ENCODE peak calls at places on chromosomes 7 and 10, in ten cellular contexts. One of them, this sample, is unnamed.

GRCh38 chr7:371779-372545 is 82.0 kb downstream of the FOXL3 start:
- DNase-seq in astrocyte: no peak
- DNase-seq in GM12878: no peak
- DNase-seq in HCT116: no peak
- DNase-seq in mammary epithelial cell: no peak
- DNase-seq in H9: peak; percentile 22
- DNase-seq in MM.1S: no peak
- DNase-seq in GM23338: no peak
- DNase-seq in endothelial cell of umbilical vein: no peak
- DNase-seq in hepatocyte: no peak
- DNase-seq in this sample: no peak

GRCh38 chr10:3749597-3750351 is 35.2 kb downstream of the KLF6 start:
- DNase-seq in astrocyte: peak; percentile 68
- DNase-seq in GM12878: no peak
- DNase-seq in HCT116: no peak
- DNase-seq in mammary epithelial cell: no peak
- DNase-seq in H9: no peak
- DNase-seq in MM.1S: no peak
- DNase-seq in GM23338: no peak
- DNase-seq in endothelial cell of umbilical vein: no peak
- DNase-seq in hepatocyte: peak; percentile 61
- DNase-seq in this sample: no peak

GRCh38 chr7:20596653-20597052 is 18.8 kb upstream of the ABCB5 start:
- DNase-seq in astrocyte: peak; percentile 93
- DNase-seq in GM12878: no peak
- DNase-seq in HCT116: no peak
- DNase-seq in mammary epithelial cell: peak; percentile 89
- DNase-seq in H9: no peak
- DNase-seq in MM.1S: no peak
- DNase-seq in GM23338: no peak
- DNase-seq in endothelial cell of umbilical vein: peak; percentile 87
- DNase-seq in hepatocyte: no peak
- DNase-seq in this sample: no peak

GRCh38 chr7:55030314-55030713 is 11.5 kb downstream of the EGFR start:
- DNase-seq in astrocyte: no peak
- DNase-seq in GM12878: no peak
- DNase-seq in HCT116: no peak
- DNase-seq in mammary epithelial cell: no peak
- DNase-seq in H9: no peak
- DNase-seq in MM.1S: no peak
- DNase-seq in GM23338: no peak
- DNase-seq in endothelial cell of umbilical vein: no peak
- DNase-seq in hepatocyte: no peak
- DNase-seq in this sample: peak; percentile 59

GRCh38 chr10:126324826-126325225 is 63.5 kb downstream of the ADAM12 start:
- DNase-seq in astrocyte: no peak
- DNase-seq in GM12878: no peak
- DNase-seq in HCT116: no peak
- DNase-seq in mammary epithelial cell: no peak
- DNase-seq in H9: no peak
- DNase-seq in MM.1S: no peak
- DNase-seq in GM23338: no peak
- DNase-seq in endothelial cell of umbilical vein: no peak
- DNase-seq in hepatocyte: no peak
- DNase-seq in this sample: no peak

GRCh38 chr7:78134256-78134655 is 335.7 kb downstream of the PHTF2 start:
- DNase-seq in astrocyte: peak; percentile 42
- DNase-seq in GM12878: no peak
- DNase-seq in HCT116: peak; percentile 19
- DNase-seq in mammary epithelial cell: peak; percentile 23
- DNase-seq in H9: no peak
- DNase-seq in MM.1S: peak; percentile 33
- DNase-seq in GM23338: peak; percentile 64
- DNase-seq in endothelial cell of umbilical vein: peak; percentile 24
- DNase-seq in hepatocyte: peak; percentile 38
- DNase-seq in this sample: peak; percentile 10

GRCh38 chr10:132232981-132233380 is 46.2 kb downstream of the DPYSL4 start:
- DNase-seq in astrocyte: no peak
- DNase-seq in GM12878: no peak
- DNase-seq in HCT116: no peak
- DNase-seq in mammary epithelial cell: no peak
- DNase-seq in H9: no peak
- DNase-seq in MM.1S: no peak
- DNase-seq in GM23338: no peak
- DNase-seq in endothelial cell of umbilical vein: no peak
- DNase-seq in hepatocyte: no peak
- DNase-seq in this sample: no peak

GRCh38 chr7:150435047-150435389 is 15.4 kb upstream of the GIMAP8 start:
- DNase-seq in astrocyte: no peak
- DNase-seq in GM12878: no peak
- DNase-seq in HCT116: no peak
- DNase-seq in mammary epithelial cell: no peak
- DNase-seq in H9: no peak
- DNase-seq in MM.1S: peak; percentile 18
- DNase-seq in GM23338: no peak
- DNase-seq in endothelial cell of umbilical vein: no peak
- DNase-seq in hepatocyte: no peak
- DNase-seq in this sample: no peak

GRCh38 chr10:80537086-80537704 is 507 bp upstream of the SH2D4B start:
- DNase-seq in astrocyte: no peak
- DNase-seq in GM12878: no peak
- DNase-seq in HCT116: no peak
- DNase-seq in mammary epithelial cell: no peak
- DNase-seq in H9: no peak
- DNase-seq in MM.1S: no peak
- DNase-seq in GM23338: no peak
- DNase-seq in endothelial cell of umbilical vein: no peak
- DNase-seq in hepatocyte: no peak
- DNase-seq in this sample: no peak

GRCh38 chr7:152177696-152178404 is 152.4 kb downstream of the GALNT11 start:
- DNase-seq in astrocyte: peak; percentile 16
- DNase-seq in GM12878: no peak
- DNase-seq in HCT116: no peak
- DNase-seq in mammary epithelial cell: no peak
- DNase-seq in H9: no peak
- DNase-seq in MM.1S: no peak
- DNase-seq in GM23338: no peak
- DNase-seq in endothelial cell of umbilical vein: peak; percentile 8
- DNase-seq in hepatocyte: no peak
- DNase-seq in this sample: no peak

GRCh38 chr10:86062151-86062550 is 304.4 kb downstream of the GRID1 start:
- DNase-seq in astrocyte: no peak
- DNase-seq in GM12878: no peak
- DNase-seq in HCT116: no peak
- DNase-seq in mammary epithelial cell: no peak
- DNase-seq in H9: no peak
- DNase-seq in MM.1S: no peak
- DNase-seq in GM23338: no peak
- DNase-seq in endothelial cell of umbilical vein: no peak
- DNase-seq in hepatocyte: no peak
- DNase-seq in this sample: no peak

DNA sequence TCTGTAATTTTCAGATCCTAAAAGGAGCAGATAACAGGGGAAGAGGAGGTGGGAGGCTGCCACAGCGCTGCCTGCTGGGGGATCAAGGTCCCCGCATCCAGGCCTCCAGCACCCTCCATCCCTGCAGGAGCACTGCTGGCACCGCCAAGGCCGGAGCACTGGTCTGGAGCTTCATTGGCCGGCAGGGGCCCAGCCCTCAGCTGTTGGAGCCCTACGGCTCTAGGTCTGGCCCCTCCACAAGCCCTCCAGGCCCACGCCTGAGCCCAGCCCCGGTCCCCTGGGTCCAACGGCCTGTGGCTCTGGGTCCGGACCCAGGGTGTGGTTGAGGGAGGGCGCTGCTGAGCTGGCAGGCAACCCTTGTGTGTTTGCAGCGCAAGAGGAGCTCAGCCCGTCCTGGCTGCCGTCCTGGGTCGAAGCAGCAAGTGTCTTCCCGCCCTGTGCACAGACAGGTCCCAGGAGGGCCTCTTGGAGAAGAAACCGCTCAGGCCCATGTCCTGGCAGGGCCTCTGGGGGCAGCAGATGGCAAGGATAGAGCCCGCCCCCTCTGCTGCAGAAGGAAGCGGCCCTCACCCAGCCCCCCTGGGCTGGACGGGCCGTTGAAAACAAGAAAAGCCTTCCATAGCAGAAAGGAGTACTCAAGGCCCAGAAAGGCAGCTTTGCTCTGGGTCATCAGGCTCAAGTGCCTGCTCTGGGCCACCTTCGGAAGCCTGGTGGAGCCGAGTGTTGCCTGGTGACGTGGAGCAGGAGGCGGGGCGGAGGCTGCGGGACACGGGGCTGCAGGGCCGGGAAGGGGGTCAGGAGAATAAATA is 54.3 kb upstream of the TNRC18 start:
- DNase-seq in astrocyte: no peak
- DNase-seq in GM12878: no peak
- DNase-seq in HCT116: no peak
- DNase-seq in mammary epithelial cell: no peak
- DNase-seq in H9: peak; percentile 83
- DNase-seq in MM.1S: no peak
- DNase-seq in GM23338: peak; percentile 82
- DNase-seq in endothelial cell of umbilical vein: peak; percentile 47
- DNase-seq in hepatocyte: peak; percentile 46
- DNase-seq in this sample: no peak
- H3K4me2 ChIP-seq in astrocyte: peak overlapping the region; percentile 26
- H3K4me2 ChIP-seq in GM12878: peak overlapping the region; percentile 54
- H3K4me2 ChIP-seq in HCT116: no peak overlapping the region
- H3K4me2 ChIP-seq in mammary epithelial cell: no peak overlapping the region
- H3K4me2 ChIP-seq in H9: no peak overlapping the region
- H3K4me2 ChIP-seq in MM.1S: no peak overlapping the region
- H3K4me2 ChIP-seq in GM23338: peak overlapping the region; percentile 55
- H3K4me2 ChIP-seq in endothelial cell of umbilical vein: no peak overlapping the region
- H3K4me2 ChIP-seq in hepatocyte: peak overlapping the region; percentile 67
- H3K4me2 ChIP-seq in this sample: no peak overlapping the region

GRCh38 chr7:155918720-155919399 is 106.6 kb upstream of the SHH start:
- DNase-seq in astrocyte: peak; percentile 98
- DNase-seq in GM12878: no peak
- DNase-seq in HCT116: peak; percentile 60
- DNase-seq in mammary epithelial cell: peak; percentile 84
- DNase-seq in H9: no peak
- DNase-seq in MM.1S: no peak
- DNase-seq in GM23338: no peak
- DNase-seq in endothelial cell of umbilical vein: peak; percentile 48
- DNase-seq in hepatocyte: peak; percentile 84
- DNase-seq in this sample: peak; percentile 99
- H3K79me2 ChIP-seq in astrocyte: no peaks in the 10 kb centered on the region
- H3K79me2 ChIP-seq in GM12878: no peaks in the 10 kb centered on the region
- H3K79me2 ChIP-seq in HCT116: no peaks in the 10 kb centered on the region
- H3K79me2 ChIP-seq in mammary epithelial cell: no peaks in the 10 kb centered on the region
- H3K79me2 ChIP-seq in H9: no peaks in the 10 kb centered on the region
- H3K79me2 ChIP-seq in MM.1S: no peaks in the 10 kb centered on the region
- H3K79me2 ChIP-seq in GM23338: no peaks in the 10 kb centered on the region
- H3K79me2 ChIP-seq in endothelial cell of umbilical vein: no peaks in the 10 kb centered on the region
- H3K79me2 ChIP-seq in hepatocyte: no peaks in the 10 kb centered on the region
- H3K79me2 ChIP-seq in this sample: no peaks in the 10 kb centered on the region

GRCh38 chr10:94131885-94132284 is 138.2 kb downstream of the PLCE1 start:
- DNase-seq in astrocyte: peak; percentile 71
- DNase-seq in GM12878: no peak
- DNase-seq in HCT116: no peak
- DNase-seq in mammary epithelial cell: no peak
- DNase-seq in H9: no peak
- DNase-seq in MM.1S: no peak
- DNase-seq in GM23338: no peak
- DNase-seq in endothelial cell of umbilical vein: no peak
- DNase-seq in hepatocyte: no peak
- DNase-seq in this sample: peak; percentile 36

GRCh38 chr10:94138391-94138790 is 144.7 kb downstream of the PLCE1 start:
- DNase-seq in astrocyte: peak; percentile 69
- DNase-seq in GM12878: no peak
- DNase-seq in HCT116: no peak
- DNase-seq in mammary epithelial cell: no peak
- DNase-seq in H9: no peak
- DNase-seq in MM.1S: no peak
- DNase-seq in GM23338: no peak
- DNase-seq in endothelial cell of umbilical vein: no peak
- DNase-seq in hepatocyte: no peak
- DNase-seq in this sample: no peak

GRCh38 chr10:94133239-94133638 is 139.5 kb downstream of the PLCE1 start:
- DNase-seq in astrocyte: no peak
- DNase-seq in GM12878: no peak
- DNase-seq in HCT116: no peak
- DNase-seq in mammary epithelial cell: no peak
- DNase-seq in H9: no peak
- DNase-seq in MM.1S: no peak
- DNase-seq in GM23338: no peak
- DNase-seq in endothelial cell of umbilical vein: no peak
- DNase-seq in hepatocyte: no peak
- DNase-seq in this sample: peak; percentile 33

DNA sequence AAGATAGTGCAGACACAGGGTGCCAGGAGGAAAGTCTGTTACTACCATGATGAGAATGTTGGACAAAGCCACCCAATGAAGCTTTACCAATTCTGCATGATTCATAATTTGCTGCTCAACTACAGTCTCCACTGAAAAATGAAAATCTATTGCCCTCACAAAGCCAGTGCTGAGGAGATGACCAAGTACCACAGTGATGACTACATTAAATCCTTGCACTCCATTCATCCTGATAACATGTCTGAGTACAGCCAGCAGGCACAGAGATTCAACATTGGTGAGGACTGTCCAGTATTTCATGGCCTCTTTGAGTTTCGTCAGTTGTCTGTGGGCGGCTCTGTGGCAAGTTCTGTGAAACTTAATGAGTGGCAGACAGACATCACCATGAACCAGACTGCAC is 144.0 kb downstream of the PLCE1 start:
- DNase-seq in astrocyte: no peak
- DNase-seq in GM12878: no peak
- DNase-seq in HCT116: no peak
- DNase-seq in mammary epithelial cell: no peak
- DNase-seq in H9: no peak
- DNase-seq in MM.1S: no peak
- DNase-seq in GM23338: no peak
- DNase-seq in endothelial cell of umbilical vein: no peak
- DNase-seq in hepatocyte: no peak
- DNase-seq in this sample: no peak
- H3K4me2 ChIP-seq in astrocyte: no peak overlapping the region
- H3K4me2 ChIP-seq in GM12878: no peak overlapping the region
- H3K4me2 ChIP-seq in HCT116: no peak overlapping the region
- H3K4me2 ChIP-seq in mammary epithelial cell: no peak overlapping the region
- H3K4me2 ChIP-seq in H9: no peak overlapping the region
- H3K4me2 ChIP-seq in MM.1S: no peak overlapping the region
- H3K4me2 ChIP-seq in GM23338: no peak overlapping the region
- H3K4me2 ChIP-seq in endothelial cell of umbilical vein: no peak overlapping the region
- H3K4me2 ChIP-seq in hepatocyte: no peak overlapping the region
- H3K4me2 ChIP-seq in this sample: no peak overlapping the region

DNA sequence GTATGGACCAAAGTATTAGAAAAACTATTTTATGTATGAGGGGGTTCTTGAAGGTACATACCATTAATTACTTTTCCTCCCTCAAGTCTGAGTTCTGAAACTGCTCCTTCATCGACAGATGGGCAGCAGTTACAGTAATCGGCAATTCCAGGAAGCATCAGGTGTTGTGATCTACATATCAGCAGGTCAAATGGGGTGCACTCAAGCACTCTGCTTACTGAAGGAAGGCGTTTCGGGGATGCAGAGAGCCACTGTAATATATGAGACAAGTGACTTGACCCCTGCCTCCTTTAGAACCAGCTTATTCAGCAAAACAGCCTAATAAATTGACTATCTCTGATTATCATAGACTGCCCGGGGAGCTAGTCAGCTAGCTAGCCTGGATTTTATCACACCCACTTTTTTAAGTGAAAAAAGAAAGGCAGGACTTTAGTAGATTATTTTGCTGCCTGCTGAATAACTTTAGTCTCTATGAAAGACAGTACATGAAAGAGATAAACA is 4.2 kb downstream of the SMNDC1 start:
- DNase-seq in astrocyte: no peak
- DNase-seq in GM12878: no peak
- DNase-seq in HCT116: no peak
- DNase-seq in mammary epithelial cell: no peak
- DNase-seq in H9: no peak
- DNase-seq in MM.1S: no peak
- DNase-seq in GM23338: no peak
- DNase-seq in endothelial cell of umbilical vein: no peak
- DNase-seq in hepatocyte: no peak
- DNase-seq in this sample: no peak
- H3K79me2 ChIP-seq in astrocyte: peaks cover 71% of the 10 kb centered on the region
- H3K79me2 ChIP-seq in GM12878: peaks cover 47% of the 10 kb centered on the region
- H3K79me2 ChIP-seq in HCT116: peaks cover 90% of the 10 kb centered on the region
- H3K79me2 ChIP-seq in mammary epithelial cell: peaks cover 77% of the 10 kb centered on the region
- H3K79me2 ChIP-seq in H9: peaks cover 10% of the 10 kb centered on the region
- H3K79me2 ChIP-seq in MM.1S: peaks cover 75% of the 10 kb centered on the region
- H3K79me2 ChIP-seq in GM23338: peaks cover 69% of the 10 kb centered on the region
- H3K79me2 ChIP-seq in endothelial cell of umbilical vein: peaks cover 58% of the 10 kb centered on the region
- H3K79me2 ChIP-seq in hepatocyte: peaks cover 59% of the 10 kb centered on the region
- H3K79me2 ChIP-seq in this sample: peaks cover 47% of the 10 kb centered on the region

This sample was measured in PC-9.